ENCODE peak calls at places on chromosomes 5 and 9, in seven cellular contexts. K, M, A, W, J, R and S are unnamed samples. For H3K27me3, the result is how much of the 10 kb centered on the place peaks cover.

GRCh38 chr5:154110781-154111180 is 72.0 kb downstream of the MFAP3 start:
- DNase-seq in K (no peak), M (no peak), A (no peak), W (no peak), J (no peak), R (no peak), S (no peak)

GRCh38 chr9:88749420-88749819 is 214.4 kb downstream of the NXNL2 start:
- DNase-seq in K (no peak), M (no peak), A (no peak), W (no peak), J (no peak), R (no peak), S (peak)

GRCh38 chr9:2691626-2692025 is 25.7 kb upstream of the KCNV2 start:
- DNase-seq in K (no peak), M (no peak), A (no peak), W (no peak), J (no peak), R (no peak), S (no peak)

GRCh38 chr5:136769900-136770684 is 404.7 kb upstream of the TRPC7 start:
- DNase-seq in K (no peak), M (peak), A (peak), W (peak), J (peak), R (no peak), S (peak)

GRCh38 chr9:28624771-28625170 is 1051.5 kb upstream of the C9orf72 start:
- DNase-seq in K (no peak), M (no peak), A (no peak), W (no peak), J (no peak), R (no peak), S (no peak)

GRCh38 chr9:83599071-83599470 is 23.9 kb upstream of the IDNK start:
- DNase-seq in K (no peak), M (no peak), A (no peak), W (no peak), J (no peak), R (no peak), S (no peak)

GRCh38 chr5:142743677-142744441 is 26.3 kb upstream of the ARHGAP26 start:
- DNase-seq in K (no peak), M (no peak), A (no peak), W (no peak), J (no peak), R (no peak), S (no peak)

GRCh38 chr9:31823365-31823764 is 561.1 kb upstream of the ACO1 start:
- DNase-seq in K (no peak), M (no peak), A (no peak), W (no peak), J (no peak), R (no peak), S (no peak)

GRCh38 chr5:134466241-134467069 is 54.8 kb upstream of the CDKN2AIPNL start:
- DNase-seq in K (no peak), M (peak), A (peak), W (peak), J (peak), R (peak), S (peak)

GRCh38 chr5:40812125-40812524 is 14.0 kb upstream of the PRKAA1 start:
- DNase-seq in K (no peak), M (no peak), A (no peak), W (no peak), J (no peak), R (no peak), S (no peak)

GRCh38 chr9:84339951-84340350 is 607 bp downstream of the SLC28A3 start:
- DNase-seq in K (no peak), M (no peak), A (no peak), W (no peak), J (peak), R (no peak), S (no peak)

GRCh38 chr5:111385970-111386831 is 126.1 kb downstream of the STARD4 start:
- DNase-seq in K (no peak), M (no peak), A (no peak), W (no peak), J (no peak), R (no peak), S (no peak)

GRCh38 chr5:96083361-96083881 is 121.8 kb upstream of the ELL2 start:
- DNase-seq in K (no peak), M (no peak), A (no peak), W (no peak), J (no peak), R (no peak), S (no peak)

GRCh38 chr9:69254223-69254622 is 70.8 kb upstream of the ENTREP1 start:
- DNase-seq in K (no peak), M (no peak), A (no peak), W (no peak), J (no peak), R (no peak), S (no peak)

GRCh38 chr9:69255591-69255990 is 69.4 kb upstream of the ENTREP1 start:
- DNase-seq in K (no peak), M (no peak), A (no peak), W (no peak), J (no peak), R (no peak), S (no peak)

GRCh38 chr9:69252436-69252835 is 72.6 kb upstream of the ENTREP1 start:
- DNase-seq in K (no peak), M (no peak), A (no peak), W (no peak), J (no peak), R (no peak), S (no peak)

GRCh38 chr9:69250681-69251080 is 74.3 kb upstream of the ENTREP1 start:
- DNase-seq in K (no peak), M (no peak), A (no peak), W (no peak), J (no peak), R (no peak), S (no peak)

DNA sequence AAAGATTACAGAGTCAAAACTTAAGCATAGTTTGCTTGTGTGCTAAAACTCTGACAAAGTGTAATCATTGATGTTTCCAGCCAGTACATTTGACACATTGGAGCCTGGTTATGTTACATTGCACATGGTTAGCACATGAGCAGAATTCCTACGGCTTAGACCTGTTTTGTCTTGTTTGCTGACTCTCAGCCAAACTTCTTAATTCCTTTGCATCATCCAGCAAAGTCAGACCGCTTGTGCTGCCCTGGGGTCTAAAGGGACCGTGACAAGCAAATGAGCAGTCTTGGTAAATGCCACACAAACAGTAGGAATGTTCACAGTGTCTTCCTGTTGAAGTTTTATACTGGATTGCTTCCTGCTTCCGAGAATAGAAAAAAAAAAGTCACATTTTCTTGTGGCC is 72.0 kb upstream of the ENTREP1 start:
- DNase-seq in K (no peak), M (no peak), A (no peak), W (no peak), J (no peak), R (no peak), S (no peak)
- H3K27ac ChIP-seq in K (no peak), M (no peak), A (no peak), W (peak), J (peak), R (no peak), S (no peak)

DNA sequence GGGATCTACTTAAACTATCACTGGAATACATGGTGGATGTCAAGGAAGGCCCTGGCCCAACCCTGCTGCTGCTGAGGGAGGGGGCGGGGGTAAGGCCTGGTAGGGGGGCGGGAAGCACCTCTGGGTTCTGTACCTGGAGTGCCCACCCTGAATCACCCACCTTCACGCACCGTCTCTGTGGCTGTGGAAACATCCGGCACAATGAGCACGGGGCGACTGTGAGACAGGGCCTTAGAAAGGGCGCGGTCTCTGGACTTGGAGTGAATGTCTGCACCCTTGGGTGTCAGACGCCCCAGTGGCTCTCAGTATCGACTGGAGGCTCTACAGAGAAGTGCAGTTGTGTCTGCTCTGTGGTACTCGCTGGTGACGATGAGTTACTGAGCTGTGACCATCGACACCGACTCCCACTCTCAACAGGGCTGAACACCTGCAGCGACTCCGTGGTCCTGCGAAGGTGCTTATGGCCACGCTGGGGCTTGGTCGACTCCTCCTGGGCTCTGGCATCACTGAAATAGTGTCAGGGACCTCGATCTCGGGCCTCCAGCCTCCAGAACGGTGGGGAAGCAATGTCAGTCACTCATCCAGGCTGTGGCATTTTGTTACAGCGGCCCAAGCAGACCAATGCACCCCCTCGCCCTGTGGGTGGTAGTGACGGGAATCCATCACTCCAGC is 25.5 kb upstream of the SLC6A19 start:
- DNase-seq in K (no peak), M (peak), A (peak), W (no peak), J (peak), R (no peak), S (no peak)
- H3K27me3 ChIP-seq in K (under half), M (under half), A (under half), W (under half), J (under half), R (under half), S (under half)

GRCh38 chr5:150062523-150062922 is 23.8 kb downstream of the CSF1R start:
- DNase-seq in K (no peak), M (no peak), A (no peak), W (no peak), J (no peak), R (no peak), S (no peak)
- H3K27ac ChIP-seq in K (no peak), M (no peak), A (no peak), W (no peak), J (no peak), R (no peak), S (no peak)

GRCh38 chr5:140042551-140043507 is at the start of gene NRG2:
- DNase-seq in K (no peak), M (peak), A (peak), W (peak), J (peak), R (peak), S (no peak)
- H3K27me3 ChIP-seq in K (under half), M (under half), A (under half), W (under half), J (under half), R (under half), S (under half)